ENCODE peak calls at places on chromosomes 2 and 18, in four cellular contexts. Q, R, K and P are unnamed samples.

GRCh38 chr2:6186332-6187100 is 494.3 kb downstream of the SOX11 start:
- DNase-seq in Q (no peak), R (no peak), K (no peak), P (no peak)

GRCh38 chr18:27413495-27414401 is 228.6 kb upstream of the CHST9 start:
- DNase-seq in Q (no peak), R (no peak), K (no peak), P (no peak)

GRCh38 chr18:59265246-59266018 is 7.8 kb downstream of the RAX start:
- DNase-seq in Q (peak; percentile 72), R (no peak), K (no peak), P (peak; percentile 83)

GRCh38 chr18:47595816-47596501 is 334.5 kb downstream of the SMAD2 start:
- DNase-seq in Q (peak; percentile 10), R (no peak), K (no peak), P (no peak)

GRCh38 chr2:46331099-46331766 is 34.0 kb downstream of the EPAS1 start:
- DNase-seq in Q (no peak), R (no peak), K (no peak), P (no peak)

GRCh38 chr2:68646303-68646702 is 2.9 kb downstream of the PROKR1 start:
- DNase-seq in Q (no peak), R (no peak), K (no peak), P (no peak)

GRCh38 chr2:224987733-224988132 is 54.5 kb downstream of the DOCK10 start:
- DNase-seq in Q (no peak), R (no peak), K (no peak), P (no peak)

GRCh38 chr18:48215876-48216638 is 193.1 kb downstream of the ZBTB7C start:
- DNase-seq in Q (no peak), R (no peak), K (no peak), P (no peak)

GRCh38 chr2:178732913-178733312 is 74.3 kb downstream of the TTN start:
- DNase-seq in Q (no peak), R (no peak), K (no peak), P (no peak)

GRCh38 chr2:75846683-75847190 is 136.0 kb upstream of the GCFC2 start:
- DNase-seq in Q (no peak), R (no peak), K (no peak), P (no peak)

GRCh38 chr18:41146301-41146700 is 808.7 kb upstream of the PIK3C3 start:
- DNase-seq in Q (no peak), R (no peak), K (no peak), P (no peak)

GRCh38 chr2:15050483-15050882 is 418.0 kb downstream of the LRATD1 start:
- DNase-seq in Q (no peak), R (no peak), K (no peak), P (no peak)

GRCh38 chr2:148927010-148927409 is 52.0 kb downstream of the KIF5C start:
- DNase-seq in Q (peak; percentile 25), R (no peak), K (no peak), P (peak; percentile 75)

GRCh38 chr2:231200805-231201474 is 2.5 kb downstream of the ARMC9 start:
- DNase-seq in Q (no peak), R (no peak), K (no peak), P (no peak)

GRCh38 chr2:240259201-240259923 is 118.9 kb upstream of the OTOS start:
- DNase-seq in Q (no peak), R (no peak), K (peak; percentile 92), P (no peak)

GRCh38 chr2:207974214-207974600 is 51.1 kb downstream of the PLEKHM3 start:
- DNase-seq in Q (no peak), R (no peak), K (no peak), P (no peak)

GRCh38 chr2:234556848-234557573 is 60.1 kb upstream of the ARL4C start:
- DNase-seq in Q (no peak), R (no peak), K (no peak), P (peak; percentile 50)

GRCh38 chr2:186426153-186427016 is 59.7 kb upstream of the ZC3H15 start:
- DNase-seq in Q (no peak), R (no peak), K (no peak), P (no peak)

GRCh38 chr18:55119434-55119833 is 160.2 kb upstream of the CCDC68 start:
- DNase-seq in Q (no peak), R (no peak), K (no peak), P (no peak)

GRCh38 chr2:120245520-120245835 is 7.2 kb upstream of the RALB start:
- DNase-seq in Q (peak; percentile 71), R (no peak), K (peak; percentile 70), P (no peak)

GRCh38 chr2:224429441-224429810 is 27.5 kb upstream of the FAM124B start:
- DNase-seq in Q (no peak), R (no peak), K (no peak), P (no peak)